ENCODE peak calls at places on chromosome 10, in six cellular contexts. Y, D, K, E, L and P are unnamed samples.

GRCh38 chr10:16944081-16944922 is 127.1 kb upstream of the RSU1 start:
- DNase-seq in Y (no peak), D (no peak), K (no peak), E (peak), L (peak), P (peak)

GRCh38 chr10:22612316-22612715 is 102.1 kb downstream of the PIP4K2A start:
- DNase-seq in Y (no peak), D (no peak), K (no peak), E (no peak), L (no peak), P (no peak)

GRCh38 chr10:17235136-17235535 is 7.1 kb downstream of the VIM start:
- DNase-seq in Y (no peak), D (no peak), K (no peak), E (no peak), L (no peak), P (no peak)

GRCh38 chr10:133109736-133110532 is 22.2 kb downstream of the ADGRA1 start:
- DNase-seq in Y (no peak), D (no peak), K (no peak), E (no peak), L (no peak), P (no peak)

GRCh38 chr10:16965740-16966447 is 148.7 kb upstream of the RSU1 start:
- DNase-seq in Y (peak), D (peak), K (no peak), E (peak), L (no peak), P (peak)

GRCh38 chr10:24381235-24382010 is 172.5 kb downstream of the KIAA1217 start:
- DNase-seq in Y (no peak), D (no peak), K (no peak), E (no peak), L (no peak), P (no peak)

GRCh38 chr10:131781791-131782190 is 119.0 kb upstream of the PPP2R2D start:
- DNase-seq in Y (no peak), D (no peak), K (no peak), E (no peak), L (no peak), P (no peak)

GRCh38 chr10:9992656-9993055 is 1025.0 kb upstream of the CELF2 start:
- DNase-seq in Y (no peak), D (no peak), K (no peak), E (no peak), L (no peak), P (peak)

GRCh38 chr10:119687192-119688032 is 36.2 kb downstream of the BAG3 start:
- DNase-seq in Y (no peak), D (no peak), K (no peak), E (no peak), L (no peak), P (peak)

GRCh38 chr10:86046845-86047460 is 319.6 kb downstream of the GRID1 start:
- DNase-seq in Y (no peak), D (no peak), K (no peak), E (no peak), L (no peak), P (no peak)

GRCh38 chr10:100561005-100561404 is 25.3 kb downstream of the HIF1AN start:
- DNase-seq in Y (no peak), D (no peak), K (no peak), E (no peak), L (no peak), P (no peak)

GRCh38 chr10:13503745-13504463 is 24.9 kb downstream of the BEND7 start:
- DNase-seq in Y (no peak), D (peak), K (no peak), E (peak), L (no peak), P (peak)

GRCh38 chr10:130938051-130938450 is 373.5 kb downstream of the TCERG1L start:
- DNase-seq in Y (no peak), D (no peak), K (no peak), E (no peak), L (no peak), P (no peak)

GRCh38 chr10:118523775-118524174 is 71.7 kb downstream of the PRLHR start:
- DNase-seq in Y (no peak), D (no peak), K (no peak), E (peak), L (no peak), P (no peak)

GRCh38 chr10:6461961-6462360 is 118.1 kb downstream of the PRKCQ start:
- DNase-seq in Y (no peak), D (no peak), K (no peak), E (no peak), L (no peak), P (peak)

GRCh38 chr10:117375360-117376147 is at the start of gene PDZD8:
- DNase-seq in Y (peak), D (peak), K (peak), E (peak), L (peak), P (peak)

GRCh38 chr10:5595591-5596590 is 70.5 kb downstream of the ASB13 start:
- DNase-seq in Y (no peak), D (peak), K (no peak), E (peak), L (no peak), P (no peak)

GRCh38 chr10:31697271-31698168 is 231.1 kb downstream of the ARHGAP12 start:
- DNase-seq in Y (peak), D (peak), K (no peak), E (peak), L (peak), P (peak)

GRCh38 chr10:84654671-84655070 is 326.3 kb downstream of the CCSER2 start:
- DNase-seq in Y (no peak), D (no peak), K (no peak), E (no peak), L (no peak), P (no peak)

GRCh38 chr10:51367120-51367519 is 292.8 kb downstream of the PRKG1 start:
- DNase-seq in Y (no peak), D (no peak), K (no peak), E (no peak), L (no peak), P (no peak)

GRCh38 chr10:95480102-95480900 is 80.9 kb downstream of the SORBS1 start:
- DNase-seq in Y (no peak), D (no peak), K (no peak), E (no peak), L (no peak), P (no peak)

GRCh38 chr10:95792874-95793285 is 36.9 kb downstream of the ENTPD1 start:
- DNase-seq in Y (no peak), D (peak), K (peak), E (peak), L (no peak), P (peak)

GRCh38 chr10:129372168-129372567 is 94.9 kb upstream of the MGMT start:
- DNase-seq in Y (no peak), D (no peak), K (no peak), E (no peak), L (no peak), P (no peak)
- H3K4me3 ChIP-seq in Y (no peak), D (no peak), K (no peak), E (no peak), L (no peak), P (no peak)

GRCh38 chr10:79081353-79082034 is 12.7 kb downstream of the ZMIZ1 start:
- DNase-seq in Y (no peak), D (peak), K (no peak), E (peak), L (no peak), P (peak)

GRCh38 chr10:79077488-79078173 is 8.9 kb downstream of the ZMIZ1 start:
- DNase-seq in Y (no peak), D (no peak), K (peak), E (no peak), L (no peak), P (no peak)

GRCh38 chr10:79079490-79080355 is 11.0 kb downstream of the ZMIZ1 start:
- DNase-seq in Y (peak), D (peak), K (no peak), E (peak), L (no peak), P (peak)

GRCh38 chr10:79078367-79079073 is 9.8 kb downstream of the ZMIZ1 start:
- DNase-seq in Y (no peak), D (no peak), K (no peak), E (no peak), L (no peak), P (no peak)

DNA sequence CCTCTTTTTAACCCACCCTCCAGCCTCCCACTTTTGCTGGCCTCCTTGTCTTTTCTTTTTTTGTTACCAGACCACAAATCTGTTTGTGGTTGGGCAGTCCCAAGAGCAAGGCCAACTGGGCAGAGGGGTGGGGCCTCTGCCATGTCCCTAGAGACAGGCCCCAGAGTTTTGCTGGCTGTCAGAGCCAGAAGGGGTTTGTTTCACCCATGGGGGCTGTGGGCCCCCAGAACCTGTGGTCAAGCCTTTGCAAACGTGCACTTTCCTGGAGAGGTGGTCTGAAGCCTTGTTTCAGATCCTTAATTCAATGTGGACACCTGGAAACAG is 10.3 kb downstream of the ZMIZ1 start:
- DNase-seq in Y (no peak), D (no peak), K (no peak), E (no peak), L (no peak), P (no peak)
- H3K27ac ChIP-seq in Y (peak), D (no peak), K (peak), E (peak), L (peak), P (peak)

GRCh38 chr10:101839002-101839401 is 4.6 kb downstream of the KCNIP2 start:
- DNase-seq in Y (no peak), D (no peak), K (no peak), E (no peak), L (no peak), P (no peak)
- H3K4me3 ChIP-seq in Y (no peak), D (no peak), K (no peak), E (no peak), L (no peak), P (no peak)

DNA sequence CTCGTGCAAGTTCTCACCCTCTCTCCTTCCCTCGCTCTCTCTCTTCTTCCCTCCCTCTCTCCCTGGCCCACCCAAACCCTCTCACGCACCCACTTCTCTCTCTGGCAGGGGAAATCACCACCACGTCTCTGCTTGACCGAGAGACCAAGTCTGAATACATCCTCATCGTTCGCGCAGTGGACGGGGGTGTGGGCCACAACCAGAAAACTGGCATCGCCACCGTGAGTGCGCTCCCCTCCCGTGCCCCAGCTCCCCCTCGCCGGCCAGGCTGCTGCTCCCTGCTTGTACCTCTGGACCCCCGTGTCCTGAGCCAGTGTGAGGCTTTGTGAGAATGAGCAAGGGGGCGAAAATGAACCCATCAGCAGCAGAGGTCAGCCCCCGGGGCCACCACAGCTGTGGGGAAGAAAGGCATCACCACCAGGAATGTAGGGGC is 25.5 kb downstream of the C10orf105 start:
- DNase-seq in Y (no peak), D (no peak), K (no peak), E (no peak), L (no peak), P (no peak)
- H3K27ac ChIP-seq in Y (peak), D (no peak), K (peak), E (no peak), L (no peak), P (no peak)

GRCh38 chr10:66929375-66929774 is 3.5 kb downstream of the LRRTM3 start:
- DNase-seq in Y (no peak), D (no peak), K (no peak), E (no peak), L (no peak), P (no peak)

GRCh38 chr10:66928791-66929190 is 3.0 kb downstream of the LRRTM3 start:
- DNase-seq in Y (no peak), D (no peak), K (no peak), E (no peak), L (no peak), P (no peak)

GRCh38 chr10:66927271-66927950 is 1.6 kb downstream of the LRRTM3 start:
- DNase-seq in Y (no peak), D (no peak), K (no peak), E (no peak), L (no peak), P (no peak)

GRCh38 chr10:66926841-66927240 is 1.0 kb downstream of the LRRTM3 start:
- DNase-seq in Y (no peak), D (no peak), K (no peak), E (no peak), L (no peak), P (no peak)

DNA sequence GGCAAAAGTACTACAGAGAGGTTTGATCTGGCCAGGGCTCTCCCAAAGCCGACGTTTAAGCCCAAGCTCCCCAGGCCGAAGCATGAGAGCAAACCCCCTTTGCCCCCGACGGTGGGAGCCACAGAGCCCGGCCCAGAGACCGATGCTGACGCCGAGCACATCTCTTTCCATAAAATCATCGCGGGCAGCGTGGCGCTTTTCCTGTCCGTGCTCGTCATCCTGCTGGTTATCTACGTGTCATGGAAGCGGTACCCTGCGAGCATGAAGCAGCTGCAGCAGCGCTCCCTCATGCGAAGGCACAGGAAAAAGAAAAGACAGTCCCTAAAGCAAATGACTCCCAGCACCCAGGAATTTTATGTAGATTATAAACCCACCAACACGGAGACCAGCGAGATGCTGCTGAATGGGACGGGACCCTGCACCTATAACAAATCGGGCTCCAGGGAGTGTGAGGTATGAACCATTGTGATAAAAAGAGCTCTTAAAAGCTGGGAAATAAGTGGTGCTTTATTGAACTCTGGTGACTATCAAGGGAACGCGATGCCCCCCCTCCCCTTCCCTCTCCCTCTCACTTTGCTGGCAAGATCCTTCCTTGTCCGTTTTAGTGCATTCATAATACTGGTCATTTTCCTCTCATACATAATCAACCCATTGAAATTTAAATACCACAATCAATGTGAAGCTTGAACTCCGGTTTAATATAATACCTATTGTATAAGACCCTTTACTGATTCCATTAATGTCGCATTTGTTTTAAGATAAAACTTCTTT is 2.3 kb downstream of the LRRTM3 start:
- DNase-seq in Y (no peak), D (peak), K (no peak), E (peak), L (peak), P (peak)
- H3K4me3 ChIP-seq in Y (no peak), D (peak), K (no peak), E (no peak), L (peak), P (no peak)

GRCh38 chr10:60733826-60734225 is 44.5 kb upstream of the CDK1 start:
- DNase-seq in Y (no peak), D (no peak), K (no peak), E (no peak), L (peak), P (no peak)
- H3K27ac ChIP-seq in Y (peak), D (no peak), K (no peak), E (no peak), L (no peak), P (no peak)

GRCh38 chr10:61837748-61838055 is 63.8 kb upstream of the ARID5B start:
- DNase-seq in Y (no peak), D (no peak), K (no peak), E (no peak), L (no peak), P (peak)

GRCh38 chr10:61836888-61837747 is 64.4 kb upstream of the ARID5B start:
- DNase-seq in Y (no peak), D (no peak), K (peak), E (peak), L (no peak), P (peak)

GRCh38 chr10:61835909-61836232 is 65.6 kb upstream of the ARID5B start:
- DNase-seq in Y (no peak), D (no peak), K (no peak), E (peak), L (no peak), P (peak)

GRCh38 chr10:61835069-61835908 is 66.2 kb upstream of the ARID5B start:
- DNase-seq in Y (peak), D (peak), K (peak), E (peak), L (peak), P (peak)

DNA sequence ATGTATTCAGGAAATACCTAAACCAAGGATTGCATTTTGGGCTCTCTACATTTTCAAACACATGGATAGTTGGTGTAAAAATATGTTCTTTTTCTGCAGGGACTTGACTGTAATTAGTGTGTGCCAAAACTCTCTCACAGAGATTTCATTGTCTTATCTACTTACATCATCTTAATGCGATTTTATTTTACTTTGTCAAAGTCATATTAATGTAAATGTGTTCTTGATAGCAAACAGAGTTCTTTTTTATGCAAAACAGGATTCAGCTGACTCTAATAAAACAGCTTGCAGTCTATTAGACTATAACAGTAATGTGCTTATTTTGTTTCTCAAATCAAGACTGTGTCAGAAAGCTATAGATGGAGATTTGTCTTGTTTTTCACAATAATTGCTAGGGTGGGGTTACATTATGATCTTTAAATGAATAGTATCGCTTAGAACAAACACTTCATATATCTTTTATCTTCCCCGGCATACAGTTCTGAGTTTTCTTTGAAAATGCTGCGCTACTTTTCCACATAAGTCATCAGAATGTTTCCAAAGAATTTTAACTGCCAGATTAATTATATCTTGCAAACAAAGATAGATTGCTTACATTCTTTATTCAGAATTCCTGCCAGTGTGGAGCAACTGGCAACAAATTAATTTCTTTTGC is 65.1 kb upstream of the ARID5B start:
- DNase-seq in Y (no peak), D (no peak), K (peak), E (no peak), L (no peak), P (no peak)
- H3K4me3 ChIP-seq in Y (no peak), D (no peak), K (no peak), E (no peak), L (peak), P (peak)

DNA sequence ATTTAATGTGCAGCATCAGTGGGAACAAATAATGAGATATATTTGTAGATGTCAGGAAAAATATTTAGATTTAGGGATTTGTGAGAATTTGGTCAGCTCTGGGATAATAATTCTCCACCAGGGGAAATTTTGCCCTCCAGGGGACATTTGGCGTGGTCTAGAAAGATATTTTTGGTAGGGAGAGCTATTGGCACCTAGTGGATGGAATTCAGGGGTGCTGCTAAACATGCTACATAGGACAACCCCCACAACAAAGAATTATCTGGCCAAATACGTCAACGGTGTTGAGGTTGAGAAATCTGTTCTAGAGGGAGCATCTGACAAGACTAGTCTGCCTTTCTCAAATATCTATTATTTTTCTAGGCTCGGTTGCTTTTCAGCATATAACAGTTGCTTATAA is 2.1 kb downstream of the ADK start:
- DNase-seq in Y (no peak), D (peak), K (no peak), E (peak), L (peak), P (peak)
- H3K27ac ChIP-seq in Y (no peak), D (no peak), K (no peak), E (no peak), L (no peak), P (no peak)

DNA sequence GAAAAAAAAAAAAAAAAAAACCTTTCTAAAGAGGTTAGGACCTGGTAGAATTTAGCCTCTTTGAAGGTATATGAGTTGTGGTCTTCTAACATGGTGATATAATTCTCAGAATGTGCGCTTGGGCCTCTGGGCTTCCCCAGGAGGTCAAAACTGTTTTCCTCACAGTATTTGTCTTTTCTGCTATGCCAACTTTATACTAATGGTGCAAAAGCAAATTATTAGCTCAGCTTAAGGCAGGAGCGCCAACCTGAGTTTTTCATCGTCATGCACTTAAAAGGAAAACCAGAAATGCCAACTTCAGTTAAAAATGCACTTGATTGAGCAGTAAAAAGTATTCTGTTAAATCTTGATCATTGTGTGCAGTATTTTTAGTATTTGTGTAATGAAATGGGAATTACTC is 9.7 kb downstream of the TDRD1 start:
- DNase-seq in Y (no peak), D (no peak), K (no peak), E (no peak), L (no peak), P (no peak)
- H3K4me3 ChIP-seq in Y (no peak), D (no peak), K (no peak), E (no peak), L (no peak), P (no peak)

GRCh38 chr10:3568983-3569382 is 216.0 kb downstream of the KLF6 start:
- DNase-seq in Y (no peak), D (no peak), K (no peak), E (no peak), L (no peak), P (no peak)
- H3K27ac ChIP-seq in Y (no peak), D (no peak), K (no peak), E (no peak), L (no peak), P (no peak)